ENCODE peak calls at places on chromosome 7, in five cellular contexts. One of them, this sample, is unnamed.

GRCh38 chr7:35499226-35499625 is 195.7 kb downstream of the HERPUD2 start:
- DNase-seq in PC-9: no peak
- DNase-seq in heart right ventricle: no peak
- DNase-seq in astrocyte: no peak
- DNase-seq in IMR-90: no peak
- DNase-seq in this sample: no peak

GRCh38 chr7:41987-42386 is 150.4 kb upstream of the FAM20C start:
- DNase-seq in PC-9: no peak
- DNase-seq in heart right ventricle: no peak
- DNase-seq in astrocyte: peak
- DNase-seq in IMR-90: no peak
- DNase-seq in this sample: no peak

GRCh38 chr7:2710256-2710655 is 22.3 kb downstream of the AMZ1 start:
- DNase-seq in PC-9: no peak
- DNase-seq in heart right ventricle: no peak
- DNase-seq in astrocyte: no peak
- DNase-seq in IMR-90: no peak
- DNase-seq in this sample: no peak

GRCh38 chr7:93949468-93949867 is 27.9 kb downstream of the GNG11 start:
- DNase-seq in PC-9: no peak
- DNase-seq in heart right ventricle: no peak
- DNase-seq in astrocyte: peak
- DNase-seq in IMR-90: peak
- DNase-seq in this sample: peak

GRCh38 chr7:82017334-82017943 is 247.6 kb upstream of the HGF start:
- DNase-seq in PC-9: no peak
- DNase-seq in heart right ventricle: no peak
- DNase-seq in astrocyte: peak
- DNase-seq in IMR-90: peak
- DNase-seq in this sample: peak

GRCh38 chr7:117251687-117252086 is 71.2 kb downstream of the WNT2 start:
- DNase-seq in PC-9: no peak
- DNase-seq in heart right ventricle: no peak
- DNase-seq in astrocyte: peak
- DNase-seq in IMR-90: peak
- DNase-seq in this sample: peak

GRCh38 chr7:37342665-37343471 is 105.8 kb downstream of the ELMO1 start:
- DNase-seq in PC-9: no peak
- DNase-seq in heart right ventricle: no peak
- DNase-seq in astrocyte: no peak
- DNase-seq in IMR-90: no peak
- DNase-seq in this sample: no peak

GRCh38 chr7:105521027-105521730 is 892 bp downstream of the PUS7 start:
- DNase-seq in PC-9: peak
- DNase-seq in heart right ventricle: peak
- DNase-seq in astrocyte: peak
- DNase-seq in IMR-90: peak
- DNase-seq in this sample: peak

GRCh38 chr7:19110026-19110777 is 7.2 kb downstream of the TWIST1 start:
- DNase-seq in PC-9: no peak
- DNase-seq in heart right ventricle: no peak
- DNase-seq in astrocyte: no peak
- DNase-seq in IMR-90: no peak
- DNase-seq in this sample: no peak

GRCh38 chr7:88339195-88339922 is 32.7 kb upstream of the STEAP4 start:
- DNase-seq in PC-9: no peak
- DNase-seq in heart right ventricle: no peak
- DNase-seq in astrocyte: no peak
- DNase-seq in IMR-90: no peak
- DNase-seq in this sample: no peak

GRCh38 chr7:38427279-38427955 is 154.0 kb upstream of the TARP start:
- DNase-seq in PC-9: no peak
- DNase-seq in heart right ventricle: no peak
- DNase-seq in astrocyte: no peak
- DNase-seq in IMR-90: no peak
- DNase-seq in this sample: no peak

GRCh38 chr7:136353287-136353686 is 376.1 kb upstream of the MTPN start:
- DNase-seq in PC-9: no peak
- DNase-seq in heart right ventricle: no peak
- DNase-seq in astrocyte: no peak
- DNase-seq in IMR-90: no peak
- DNase-seq in this sample: no peak

GRCh38 chr7:41886257-41886905 is 183.5 kb upstream of the INHBA start:
- DNase-seq in PC-9: no peak
- DNase-seq in heart right ventricle: peak
- DNase-seq in astrocyte: peak
- DNase-seq in IMR-90: peak
- DNase-seq in this sample: peak

DNA sequence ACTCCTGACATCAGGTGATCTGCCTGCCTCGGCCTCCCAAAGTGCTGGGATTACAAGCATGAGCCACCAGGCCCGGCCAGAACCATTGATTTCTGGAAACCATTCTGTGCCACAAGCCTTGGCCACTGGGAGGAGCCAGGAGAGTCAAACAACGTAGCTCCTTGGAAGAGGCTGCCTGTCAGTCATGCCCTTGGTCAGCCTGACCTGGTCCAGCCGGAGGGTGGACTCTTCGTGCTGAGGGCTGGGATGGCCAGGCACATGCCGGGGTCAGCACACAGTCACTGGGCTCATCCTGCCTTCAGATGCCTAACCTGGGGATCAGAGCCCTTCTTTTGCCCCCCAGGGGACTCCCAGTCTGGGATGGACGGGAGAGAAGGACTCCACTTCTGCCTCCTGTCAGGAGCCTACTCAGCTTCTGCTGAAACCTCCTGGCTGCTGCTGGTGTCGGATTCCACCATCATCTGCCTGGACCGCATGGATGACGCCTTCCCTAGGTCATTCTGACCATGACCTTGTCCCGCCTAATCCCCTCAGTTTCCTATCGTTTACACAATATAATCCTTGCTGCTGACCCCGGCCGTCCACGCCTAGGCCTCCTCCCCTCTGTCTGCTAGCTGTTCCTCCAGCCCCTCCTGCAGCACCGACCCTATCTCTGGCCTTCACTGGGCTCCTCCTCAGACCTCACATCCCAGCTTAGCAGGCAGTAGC is 30.4 kb downstream of the TMEM270 start:
- DNase-seq in PC-9: no peak
- DNase-seq in heart right ventricle: no peak
- DNase-seq in astrocyte: no peak
- DNase-seq in IMR-90: peak
- DNase-seq in this sample: no peak
- TF ChIP-seq CTCF in PC-9: no peak
- TF ChIP-seq CTCF in heart right ventricle: no peak
- TF ChIP-seq CTCF in astrocyte: no peak
- TF ChIP-seq CTCF in IMR-90: peak
- TF ChIP-seq CTCF in this sample: peak

GRCh38 chr7:151838861-151839381 is 38.0 kb downstream of the PRKAG2 start:
- DNase-seq in PC-9: no peak
- DNase-seq in heart right ventricle: no peak
- DNase-seq in astrocyte: no peak
- DNase-seq in IMR-90: no peak
- DNase-seq in this sample: no peak
- H3K4me3 ChIP-seq in PC-9: no peak
- H3K4me3 ChIP-seq in heart right ventricle: no peak
- H3K4me3 ChIP-seq in astrocyte: no peak
- H3K4me3 ChIP-seq in IMR-90: no peak
- H3K4me3 ChIP-seq in this sample: no peak

GRCh38 chr7:100573691-100574361 is at the start of gene SAP25:
- DNase-seq in PC-9: peak
- DNase-seq in heart right ventricle: no peak
- DNase-seq in astrocyte: no peak
- DNase-seq in IMR-90: no peak
- DNase-seq in this sample: no peak
- TF ChIP-seq CTCF in PC-9: no peak
- TF ChIP-seq CTCF in heart right ventricle: peak
- TF ChIP-seq CTCF in astrocyte: no peak
- TF ChIP-seq CTCF in IMR-90: peak
- TF ChIP-seq CTCF in this sample: peak

GRCh38 chr7:50281680-50282445 is 22.7 kb upstream of the IKZF1 start:
- DNase-seq in PC-9: no peak
- DNase-seq in heart right ventricle: no peak
- DNase-seq in astrocyte: no peak
- DNase-seq in IMR-90: no peak
- DNase-seq in this sample: no peak

GRCh38 chr7:50283206-50283605 is 21.3 kb upstream of the IKZF1 start:
- DNase-seq in PC-9: no peak
- DNase-seq in heart right ventricle: no peak
- DNase-seq in astrocyte: no peak
- DNase-seq in IMR-90: no peak
- DNase-seq in this sample: no peak

GRCh38 chr7:50284296-50284695 is 20.2 kb upstream of the IKZF1 start:
- DNase-seq in PC-9: no peak
- DNase-seq in heart right ventricle: no peak
- DNase-seq in astrocyte: no peak
- DNase-seq in IMR-90: no peak
- DNase-seq in this sample: no peak

GRCh38 chr7:50287121-50287520 is 17.4 kb upstream of the IKZF1 start:
- DNase-seq in PC-9: no peak
- DNase-seq in heart right ventricle: no peak
- DNase-seq in astrocyte: no peak
- DNase-seq in IMR-90: no peak
- DNase-seq in this sample: no peak

GRCh38 chr7:50285259-50285658 is 19.3 kb upstream of the IKZF1 start:
- DNase-seq in PC-9: no peak
- DNase-seq in heart right ventricle: no peak
- DNase-seq in astrocyte: no peak
- DNase-seq in IMR-90: no peak
- DNase-seq in this sample: no peak
- H3K4me3 ChIP-seq in PC-9: no peak
- H3K4me3 ChIP-seq in heart right ventricle: no peak
- H3K4me3 ChIP-seq in astrocyte: no peak
- H3K4me3 ChIP-seq in IMR-90: no peak
- H3K4me3 ChIP-seq in this sample: no peak

DNA sequence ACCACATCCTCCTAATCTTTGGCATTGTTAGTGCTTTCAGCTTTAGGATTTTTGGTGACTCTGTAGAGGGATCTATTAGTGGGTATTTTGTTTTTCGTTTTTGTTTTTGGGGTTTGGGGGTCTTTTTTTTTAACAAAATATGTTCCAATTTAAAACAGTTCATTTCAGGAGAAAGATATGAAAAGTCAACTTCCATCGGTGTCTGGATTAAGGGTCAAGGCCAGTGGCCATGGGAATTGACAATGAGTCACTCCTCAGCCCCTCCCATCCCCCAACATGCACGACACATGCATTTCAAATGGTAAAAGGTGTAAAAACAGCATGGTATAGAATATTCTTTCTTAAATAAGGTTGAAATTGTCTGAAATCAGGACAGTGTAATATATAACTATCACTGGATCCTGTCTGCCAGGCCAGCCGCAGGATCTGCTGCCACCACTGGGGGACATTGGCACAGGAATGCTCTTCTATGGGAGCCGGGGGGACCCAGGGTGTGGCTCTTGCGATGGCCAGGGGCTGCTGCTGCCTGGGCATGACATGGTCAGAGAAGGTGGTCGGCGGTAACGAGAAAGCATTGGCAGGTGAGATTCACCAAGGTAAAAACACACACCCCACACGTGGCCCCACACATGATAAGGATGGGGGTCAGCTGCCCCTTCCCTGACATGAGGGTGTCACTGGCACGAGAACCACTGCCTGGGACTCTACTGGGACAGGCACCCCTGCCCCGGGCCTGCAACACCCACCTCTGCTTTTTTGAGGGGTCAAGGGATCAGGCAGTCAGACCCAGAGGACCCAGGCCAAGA is 126.2 kb upstream of the KCTD7 start:
- DNase-seq in PC-9: no peak
- DNase-seq in heart right ventricle: no peak
- DNase-seq in astrocyte: no peak
- DNase-seq in IMR-90: no peak
- DNase-seq in this sample: no peak
- TF ChIP-seq CTCF in PC-9: peak
- TF ChIP-seq CTCF in heart right ventricle: no peak
- TF ChIP-seq CTCF in astrocyte: peak
- TF ChIP-seq CTCF in IMR-90: no peak
- TF ChIP-seq CTCF in this sample: peak

DNA sequence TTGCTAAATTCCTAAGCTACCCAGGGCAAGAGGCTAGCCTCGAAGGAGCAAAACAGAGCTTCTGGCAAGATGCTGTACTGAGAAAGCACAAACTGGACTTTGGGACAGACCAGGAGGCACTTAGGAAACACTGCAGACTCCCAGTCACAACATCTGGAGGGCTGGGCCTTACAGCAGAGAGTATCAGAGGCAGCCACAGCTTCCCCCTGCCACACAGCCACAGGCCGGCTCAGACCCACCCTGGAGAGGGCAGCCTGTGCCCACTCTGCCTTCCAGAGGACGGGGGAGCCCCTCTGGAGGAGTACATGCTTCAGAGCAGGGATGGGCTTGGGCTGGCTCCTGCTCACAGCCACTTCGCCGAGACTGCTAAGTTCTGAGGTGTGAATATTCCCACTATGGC is 17.4 kb downstream of the ESYT2 start:
- DNase-seq in PC-9: no peak
- DNase-seq in heart right ventricle: no peak
- DNase-seq in astrocyte: no peak
- DNase-seq in IMR-90: no peak
- DNase-seq in this sample: no peak
- H3K4me3 ChIP-seq in PC-9: no peak
- H3K4me3 ChIP-seq in heart right ventricle: no peak
- H3K4me3 ChIP-seq in astrocyte: no peak
- H3K4me3 ChIP-seq in IMR-90: no peak
- H3K4me3 ChIP-seq in this sample: no peak

DNA sequence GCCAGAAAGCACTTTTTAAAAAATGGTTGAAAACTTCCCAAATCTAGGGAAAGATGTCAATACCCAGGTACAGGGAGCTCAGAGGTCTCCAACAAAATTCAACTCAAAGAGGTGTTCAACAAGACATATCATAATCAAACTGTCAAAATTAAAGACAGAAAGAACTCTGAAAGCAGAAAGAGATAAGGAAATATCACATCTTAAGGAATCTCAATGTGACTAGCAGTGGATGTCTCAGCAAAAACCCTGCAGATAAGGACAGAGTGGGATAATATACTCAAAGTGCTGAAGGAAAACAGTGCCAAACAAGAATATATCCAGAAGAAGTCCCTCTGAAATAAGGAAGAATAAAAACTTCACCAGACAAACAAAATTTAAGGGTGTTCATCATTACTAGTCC is 13.0 kb upstream of the GSTK1 start:
- DNase-seq in PC-9: no peak
- DNase-seq in heart right ventricle: no peak
- DNase-seq in astrocyte: no peak
- DNase-seq in IMR-90: no peak
- DNase-seq in this sample: no peak
- TF ChIP-seq CTCF in PC-9: no peak
- TF ChIP-seq CTCF in heart right ventricle: no peak
- TF ChIP-seq CTCF in astrocyte: no peak
- TF ChIP-seq CTCF in IMR-90: no peak
- TF ChIP-seq CTCF in this sample: no peak